ENCODE peak calls at places on chromosomes 13 and 19, in eight cellular contexts. R, P, U, I, C, Q, D and H are unnamed samples.

GRCh38 chr13:44919103-44919804 is 70.0 kb downstream of the NUFIP1 start:
- DNase-seq in P (no peak), D (no peak), Q (no peak), I (no peak), U (no peak), C (no peak), R (no peak), H (peak; percentile 25)

GRCh38 chr19:47581605-47582319 is 8.8 kb upstream of the ZNF541 start:
- DNase-seq in I (no peak), C (no peak), P (peak; percentile 66), D (no peak), U (no peak), Q (no peak), R (no peak), H (no peak)

GRCh38 chr19:19214892-19215291 is 3.1 kb downstream of the NCAN start:
- DNase-seq in Q (no peak), R (no peak), C (peak; percentile 85), U (no peak), I (no peak), P (no peak), D (peak; percentile 98), H (peak; percentile 55)

GRCh38 chr13:27997904-27998522 is 9.5 kb upstream of the URAD start:
- DNase-seq in D (peak; percentile 86), P (peak; percentile 79), Q (peak; percentile 40), R (peak; percentile 65), I (peak; percentile 52), C (peak; percentile 87), U (no peak), H (peak; percentile 70)

GRCh38 chr13:43307921-43308433 is 284.6 kb downstream of the DNAJC15 start:
- DNase-seq in Q (peak; percentile 75), I (peak; percentile 57), U (peak; percentile 87), C (no peak), D (peak; percentile 47), R (peak; percentile 75), P (peak; percentile 78), H (peak; percentile 67)

GRCh38 chr19:5403968-5404640 is 51.1 kb upstream of the ZNRF4 start:
- DNase-seq in I (peak; percentile 69), D (peak; percentile 99), R (peak; percentile 67), Q (peak; percentile 62), U (no peak), P (peak; percentile 70), C (peak; percentile 98), H (peak; percentile 58)

GRCh38 chr19:33722456-33723239 is 74.0 kb upstream of the KCTD15 start:
- DNase-seq in P (no peak), C (no peak), R (no peak), D (no peak), U (no peak), Q (no peak), I (no peak), H (no peak)

GRCh38 chr13:80924596-80924995 is 583.7 kb upstream of the SPRY2 start:
- DNase-seq in Q (no peak), C (no peak), R (no peak), U (no peak), D (no peak), P (no peak), I (no peak), H (no peak)

GRCh38 chr19:3289971-3290569 is 65.6 kb downstream of the CELF5 start:
- DNase-seq in U (no peak), P (no peak), I (no peak), Q (no peak), C (no peak), D (no peak), R (no peak), H (no peak)

GRCh38 chr13:23637813-23638212 is 67.6 kb downstream of the TNFRSF19 start:
- DNase-seq in Q (peak; percentile 38), P (no peak), R (no peak), I (no peak), C (peak; percentile 61), U (no peak), D (no peak), H (no peak)

GRCh38 chr19:18183529-18183928 is 9.5 kb upstream of the MPV17L2 start:
- DNase-seq in Q (no peak), I (no peak), R (peak; percentile 48), U (no peak), P (no peak), C (no peak), D (no peak), H (no peak)

GRCh38 chr19:34313188-34313587 is 51.8 kb upstream of the GPI start:
- DNase-seq in D (no peak), C (no peak), Q (peak; percentile 23), R (peak; percentile 63), U (no peak), P (no peak), I (no peak), H (peak; percentile 69)

GRCh38 chr13:113209880-113210421 is 538 bp downstream of the CUL4A start:
- DNase-seq in P (peak; percentile 72), Q (peak; percentile 39), D (peak; percentile 88), C (peak; percentile 72), U (peak; percentile 88), R (peak; percentile 76), I (peak; percentile 58), H (peak; percentile 82)
- TF ChIP-seq CTCF in P (no peak), Q (no peak), D (peak; percentile 26), C (no peak), U (peak; percentile 7), R (no peak), I (no peak), H (no peak)

DNA sequence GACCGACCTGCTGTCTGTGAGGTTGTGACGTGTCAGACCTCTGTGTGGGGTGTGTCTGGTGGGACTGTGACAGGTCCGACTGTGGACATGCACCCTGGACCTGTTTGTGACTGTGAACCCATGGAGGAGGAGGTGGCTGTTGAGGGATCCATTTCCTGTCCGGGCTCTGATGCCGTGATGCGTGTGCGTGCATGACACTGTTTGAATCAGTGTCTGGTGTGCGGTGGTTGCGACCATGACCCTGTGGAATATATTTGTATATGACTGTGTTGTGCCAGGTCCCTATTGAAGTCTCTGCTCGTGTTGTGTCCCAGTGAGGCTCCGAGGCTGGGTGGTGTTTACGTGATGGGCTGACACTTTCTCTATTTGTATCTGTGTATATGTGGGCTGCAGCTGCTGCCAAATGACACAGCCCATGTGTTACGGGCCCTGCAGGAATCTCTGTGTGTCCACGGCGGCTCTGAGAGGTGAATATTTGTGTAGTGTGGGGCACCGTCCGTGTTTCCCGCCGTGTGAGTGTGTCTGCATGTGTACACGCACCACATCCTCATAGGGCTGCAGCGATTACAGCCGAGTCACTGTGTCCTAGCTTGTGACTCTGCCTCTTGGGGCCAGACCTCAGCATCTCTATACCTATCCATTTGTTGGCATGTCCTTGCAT is 18.3 kb downstream of the CCDC97 start:
- DNase-seq in D (no peak), R (no peak), C (no peak), U (no peak), Q (no peak), P (no peak), I (no peak), H (no peak)
- H3K4me1 ChIP-seq in D (peaks cover 20% of the 10 kb centered on the region), R (peaks cover 25% of the 10 kb centered on the region), C (peaks cover 46% of the 10 kb centered on the region), U (peaks cover 62% of the 10 kb centered on the region), Q (peaks cover 4% of the 10 kb centered on the region), P (peaks cover 55% of the 10 kb centered on the region), I (no peaks in the 10 kb centered on the region), H (peaks cover 36% of the 10 kb centered on the region)

GRCh38 chr13:113367020-113367560 is 3.2 kb upstream of the GRTP1 start:
- DNase-seq in I (no peak), U (no peak), R (no peak), Q (no peak), P (peak; percentile 44), D (no peak), C (no peak), H (no peak)

GRCh38 chr13:113366031-113366588 is 2.2 kb upstream of the GRTP1 start:
- DNase-seq in Q (no peak), P (peak; percentile 61), C (no peak), R (no peak), D (no peak), U (peak; percentile 71), I (no peak), H (no peak)

GRCh38 chr13:113369189-113369588 is 5.3 kb upstream of the GRTP1 start:
- DNase-seq in Q (no peak), D (no peak), P (peak; percentile 47), U (no peak), I (no peak), C (no peak), R (no peak), H (no peak)

GRCh38 chr13:113369881-113370280 is 6.0 kb upstream of the GRTP1 start:
- DNase-seq in R (no peak), U (no peak), D (peak; percentile 37), P (peak; percentile 53), C (no peak), I (no peak), Q (no peak), H (no peak)

DNA sequence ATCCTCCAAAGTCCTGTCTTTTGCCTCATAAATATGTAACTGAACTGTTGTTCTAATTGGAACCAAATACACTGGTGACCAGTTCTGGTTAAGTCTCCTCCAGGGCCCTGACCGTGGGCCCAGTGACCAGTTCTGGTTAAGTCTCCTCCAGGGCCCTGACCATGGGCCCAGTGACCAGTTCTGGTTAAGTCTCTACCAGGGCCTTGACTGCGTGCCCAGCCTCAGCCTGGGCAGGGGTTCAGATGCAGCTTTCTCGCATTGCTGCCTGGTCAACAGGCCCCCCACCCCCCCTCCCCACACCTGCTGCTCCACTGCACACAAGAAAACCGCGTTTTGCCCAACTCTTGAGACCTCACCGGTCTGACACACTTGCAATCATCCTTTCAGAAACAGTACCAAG is 3.8 kb upstream of the GRTP1 start:
- DNase-seq in Q (no peak), R (no peak), C (no peak), I (no peak), P (peak; percentile 33), U (no peak), D (no peak), H (no peak)
- H3K36me3 ChIP-seq in Q (no peaks in the 10 kb centered on the region), R (no peaks in the 10 kb centered on the region), C (no peaks in the 10 kb centered on the region), I (no peaks in the 10 kb centered on the region), P (no peaks in the 10 kb centered on the region), U (no peaks in the 10 kb centered on the region), D (no peaks in the 10 kb centered on the region), H (no peaks in the 10 kb centered on the region)

GRCh38 chr19:31553112-31553843 is 204.0 kb upstream of the TSHZ3 start:
- DNase-seq in Q (no peak), R (no peak), P (no peak), D (no peak), I (no peak), U (no peak), C (no peak), H (peak; percentile 3)

GRCh38 chr19:31555634-31556215 is 206.5 kb upstream of the TSHZ3 start:
- DNase-seq in D (no peak), R (no peak), I (no peak), C (no peak), U (no peak), P (no peak), Q (no peak), H (no peak)

GRCh38 chr19:31548941-31549340 is 199.7 kb upstream of the TSHZ3 start:
- DNase-seq in C (peak; percentile 50), U (no peak), R (no peak), D (peak; percentile 72), P (no peak), Q (no peak), I (no peak), H (no peak)

GRCh38 chr19:31554360-31554759 is 205.1 kb upstream of the TSHZ3 start:
- DNase-seq in U (no peak), P (no peak), R (no peak), C (no peak), Q (no peak), I (no peak), D (no peak), H (no peak)

GRCh38 chr19:31553844-31554215 is 204.6 kb upstream of the TSHZ3 start:
- DNase-seq in D (no peak), P (no peak), I (no peak), Q (peak; percentile 31), R (peak; percentile 19), C (no peak), U (no peak), H (no peak)
- TF ChIP-seq CTCF in D (no peak), P (no peak), I (no peak), Q (no peak), R (no peak), C (no peak), U (no peak), H (no peak)